ENCODE peak calls at places on chromosomes 6 and 20, in six cellular contexts. One of them, this sample, is unnamed.

GRCh38 chr6:28880894-28881780 is 42.6 kb downstream of the TRIM27 start:
- DNase-seq in CD4-positive, alpha-beta T cell: peak
- DNase-seq in ascending aorta: no peak
- DNase-seq in coronary artery: no peak
- DNase-seq in uterus: peak
- DNase-seq in aorta: peak
- DNase-seq in this sample: peak

GRCh38 chr6:82841309-82841708 is 224.3 kb downstream of the UBE3D start:
- DNase-seq in CD4-positive, alpha-beta T cell: no peak
- DNase-seq in ascending aorta: no peak
- DNase-seq in coronary artery: no peak
- DNase-seq in uterus: no peak
- DNase-seq in aorta: no peak
- DNase-seq in this sample: no peak

GRCh38 chr6:101826678-101827077 is 433.2 kb downstream of the GRIK2 start:
- DNase-seq in CD4-positive, alpha-beta T cell: no peak
- DNase-seq in ascending aorta: no peak
- DNase-seq in coronary artery: no peak
- DNase-seq in uterus: no peak
- DNase-seq in aorta: no peak
- DNase-seq in this sample: no peak

GRCh38 chr20:34708621-34709043 is 4.5 kb downstream of the TP53INP2 start:
- DNase-seq in CD4-positive, alpha-beta T cell: peak
- DNase-seq in ascending aorta: no peak
- DNase-seq in coronary artery: no peak
- DNase-seq in uterus: peak
- DNase-seq in aorta: peak
- DNase-seq in this sample: peak

GRCh38 chr6:78530208-78530607 is 337.1 kb upstream of the IRAK1BP1 start:
- DNase-seq in CD4-positive, alpha-beta T cell: no peak
- DNase-seq in ascending aorta: no peak
- DNase-seq in coronary artery: no peak
- DNase-seq in uterus: no peak
- DNase-seq in aorta: no peak
- DNase-seq in this sample: no peak

GRCh38 chr6:77511860-77512259 is 48.6 kb upstream of the HTR1B start:
- DNase-seq in CD4-positive, alpha-beta T cell: no peak
- DNase-seq in ascending aorta: no peak
- DNase-seq in coronary artery: no peak
- DNase-seq in uterus: no peak
- DNase-seq in aorta: no peak
- DNase-seq in this sample: no peak

GRCh38 chr6:12606616-12607015 is 110.0 kb upstream of the PHACTR1 start:
- DNase-seq in CD4-positive, alpha-beta T cell: no peak
- DNase-seq in ascending aorta: no peak
- DNase-seq in coronary artery: no peak
- DNase-seq in uterus: no peak
- DNase-seq in aorta: no peak
- DNase-seq in this sample: no peak

GRCh38 chr6:43222418-43223059 is 6.7 kb downstream of the DNPH1 start:
- DNase-seq in CD4-positive, alpha-beta T cell: peak
- DNase-seq in ascending aorta: no peak
- DNase-seq in coronary artery: peak
- DNase-seq in uterus: no peak
- DNase-seq in aorta: peak
- DNase-seq in this sample: no peak

GRCh38 chr6:37688088-37688850 is 9.4 kb downstream of the MDGA1 start:
- DNase-seq in CD4-positive, alpha-beta T cell: no peak
- DNase-seq in ascending aorta: no peak
- DNase-seq in coronary artery: no peak
- DNase-seq in uterus: no peak
- DNase-seq in aorta: peak
- DNase-seq in this sample: no peak

GRCh38 chr6:119484598-119484997 is 135.0 kb upstream of the MAN1A1 start:
- DNase-seq in CD4-positive, alpha-beta T cell: no peak
- DNase-seq in ascending aorta: no peak
- DNase-seq in coronary artery: no peak
- DNase-seq in uterus: no peak
- DNase-seq in aorta: no peak
- DNase-seq in this sample: no peak

GRCh38 chr20:53208110-53208908 is 236.2 kb downstream of the TSHZ2 start:
- DNase-seq in CD4-positive, alpha-beta T cell: no peak
- DNase-seq in ascending aorta: no peak
- DNase-seq in coronary artery: no peak
- DNase-seq in uterus: no peak
- DNase-seq in aorta: no peak
- DNase-seq in this sample: no peak

GRCh38 chr6:44256291-44257006 is 879 bp downstream of the SLC35B2 start:
- DNase-seq in CD4-positive, alpha-beta T cell: no peak
- DNase-seq in ascending aorta: no peak
- DNase-seq in coronary artery: no peak
- DNase-seq in uterus: no peak
- DNase-seq in aorta: peak
- DNase-seq in this sample: peak

GRCh38 chr6:44237813-44238433 is 9.0 kb upstream of the HSP90AB1 start:
- DNase-seq in CD4-positive, alpha-beta T cell: peak
- DNase-seq in ascending aorta: peak
- DNase-seq in coronary artery: peak
- DNase-seq in uterus: peak
- DNase-seq in aorta: peak
- DNase-seq in this sample: peak

GRCh38 chr20:60302875-60303274 is 344.7 kb downstream of the CDH26 start:
- DNase-seq in CD4-positive, alpha-beta T cell: no peak
- DNase-seq in ascending aorta: no peak
- DNase-seq in coronary artery: no peak
- DNase-seq in uterus: no peak
- DNase-seq in aorta: no peak
- DNase-seq in this sample: no peak

GRCh38 chr6:151807513-151808330 is at the start of gene ESR1:
- DNase-seq in CD4-positive, alpha-beta T cell: no peak
- DNase-seq in ascending aorta: no peak
- DNase-seq in coronary artery: no peak
- DNase-seq in uterus: peak
- DNase-seq in aorta: peak
- DNase-seq in this sample: peak

GRCh38 chr6:20706293-20707165 is 172.3 kb downstream of the CDKAL1 start:
- DNase-seq in CD4-positive, alpha-beta T cell: no peak
- DNase-seq in ascending aorta: no peak
- DNase-seq in coronary artery: no peak
- DNase-seq in uterus: no peak
- DNase-seq in aorta: no peak
- DNase-seq in this sample: no peak

GRCh38 chr6:71226151-71226550 is 62.5 kb upstream of the OGFRL1 start:
- DNase-seq in CD4-positive, alpha-beta T cell: no peak
- DNase-seq in ascending aorta: no peak
- DNase-seq in coronary artery: no peak
- DNase-seq in uterus: no peak
- DNase-seq in aorta: no peak
- DNase-seq in this sample: no peak

GRCh38 chr6:90574610-90575009 is 12.3 kb downstream of the MAP3K7 start:
- DNase-seq in CD4-positive, alpha-beta T cell: no peak
- DNase-seq in ascending aorta: no peak
- DNase-seq in coronary artery: no peak
- DNase-seq in uterus: no peak
- DNase-seq in aorta: no peak
- DNase-seq in this sample: no peak

GRCh38 chr20:49754596-49754995 is 40.9 kb upstream of the B4GALT5 start:
- DNase-seq in CD4-positive, alpha-beta T cell: no peak
- DNase-seq in ascending aorta: no peak
- DNase-seq in coronary artery: no peak
- DNase-seq in uterus: no peak
- DNase-seq in aorta: no peak
- DNase-seq in this sample: no peak

GRCh38 chr20:24146231-24146634 is 157.7 kb upstream of the GGTLC1 start:
- DNase-seq in CD4-positive, alpha-beta T cell: no peak
- DNase-seq in ascending aorta: no peak
- DNase-seq in coronary artery: no peak
- DNase-seq in uterus: no peak
- DNase-seq in aorta: no peak
- DNase-seq in this sample: peak

GRCh38 chr20:872855-873520 is 39.5 kb downstream of the FAM110A start:
- DNase-seq in CD4-positive, alpha-beta T cell: no peak
- DNase-seq in ascending aorta: no peak
- DNase-seq in coronary artery: no peak
- DNase-seq in uterus: no peak
- DNase-seq in aorta: no peak
- DNase-seq in this sample: no peak

GRCh38 chr6:56909115-56909907 is 45.6 kb upstream of the BEND6 start:
- DNase-seq in CD4-positive, alpha-beta T cell: no peak
- DNase-seq in ascending aorta: no peak
- DNase-seq in coronary artery: no peak
- DNase-seq in uterus: no peak
- DNase-seq in aorta: no peak
- DNase-seq in this sample: no peak

GRCh38 chr20:54624701-54625472 is 149.5 kb downstream of the DOK5 start:
- DNase-seq in CD4-positive, alpha-beta T cell: no peak
- DNase-seq in ascending aorta: no peak
- DNase-seq in coronary artery: no peak
- DNase-seq in uterus: no peak
- DNase-seq in aorta: no peak
- DNase-seq in this sample: no peak

GRCh38 chr6:28356666-28357020 is 6.9 kb downstream of the ZKSCAN3 start:
- DNase-seq in CD4-positive, alpha-beta T cell: no peak
- DNase-seq in ascending aorta: no peak
- DNase-seq in coronary artery: no peak
- DNase-seq in uterus: no peak
- DNase-seq in aorta: no peak
- DNase-seq in this sample: no peak

GRCh38 chr6:44057238-44057930 is 69.9 kb downstream of the MRPL14 start:
- DNase-seq in CD4-positive, alpha-beta T cell: no peak
- DNase-seq in ascending aorta: no peak
- DNase-seq in coronary artery: no peak
- DNase-seq in uterus: peak
- DNase-seq in aorta: no peak
- DNase-seq in this sample: no peak

GRCh38 chr20:48153523-48153922 is 368.2 kb upstream of the SULF2 start:
- DNase-seq in CD4-positive, alpha-beta T cell: no peak
- DNase-seq in ascending aorta: no peak
- DNase-seq in coronary artery: no peak
- DNase-seq in uterus: no peak
- DNase-seq in aorta: no peak
- DNase-seq in this sample: no peak

DNA sequence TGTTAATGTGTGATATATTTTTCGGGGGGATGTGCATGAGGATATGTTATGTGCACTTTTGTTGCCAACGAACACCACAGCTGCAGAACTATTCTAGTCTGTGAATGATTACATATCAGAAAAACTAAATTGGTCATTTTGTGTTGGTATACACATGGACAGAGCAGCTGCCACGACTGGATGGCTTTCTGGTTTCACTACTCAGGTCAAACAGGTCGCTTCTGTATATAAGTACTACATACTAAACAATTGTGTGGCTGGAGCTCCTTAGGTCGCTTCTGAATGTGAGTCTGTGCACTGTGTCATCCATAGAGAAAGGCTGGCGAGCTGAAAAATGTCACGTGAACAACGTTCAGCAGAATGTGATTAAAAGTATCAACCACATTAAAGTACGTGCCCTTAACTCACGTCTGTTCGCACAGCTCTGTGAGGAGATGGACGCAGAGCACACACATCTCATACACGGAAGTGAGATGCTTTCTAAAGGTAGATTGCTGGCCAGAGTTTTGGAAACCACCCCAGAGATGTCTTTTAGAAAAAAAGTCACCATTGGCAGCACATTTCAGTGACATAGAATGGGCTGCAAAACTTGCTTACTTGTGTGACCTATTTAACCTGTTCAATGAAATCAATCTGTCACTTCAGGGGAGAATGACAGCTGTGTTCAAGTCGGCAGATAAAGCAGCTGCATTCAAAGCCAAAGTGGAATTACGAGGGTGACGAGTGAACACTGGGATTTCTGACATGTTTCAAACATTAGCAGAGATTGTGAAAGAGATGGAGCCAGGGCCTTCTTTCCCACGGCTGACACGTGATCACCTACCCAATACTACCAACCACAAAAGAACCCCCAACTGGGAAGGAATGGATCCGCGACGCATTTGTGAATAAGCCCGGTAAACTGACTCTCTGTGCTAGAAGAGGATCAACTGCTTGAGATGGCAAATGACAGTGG is 176.6 kb downstream of the PDE10A start:
- DNase-seq in CD4-positive, alpha-beta T cell: no peak
- DNase-seq in ascending aorta: no peak
- DNase-seq in coronary artery: no peak
- DNase-seq in uterus: no peak
- DNase-seq in aorta: no peak
- DNase-seq in this sample: no peak
- H3K27ac ChIP-seq in CD4-positive, alpha-beta T cell: no peak
- H3K27ac ChIP-seq in ascending aorta: no peak
- H3K27ac ChIP-seq in coronary artery: no peak
- H3K27ac ChIP-seq in uterus: no peak
- H3K27ac ChIP-seq in aorta: no peak
- H3K27ac ChIP-seq in this sample: no peak

GRCh38 chr6:110020888-110021287 is 42.8 kb downstream of the GPR6 start:
- DNase-seq in CD4-positive, alpha-beta T cell: no peak
- DNase-seq in ascending aorta: no peak
- DNase-seq in coronary artery: no peak
- DNase-seq in uterus: no peak
- DNase-seq in aorta: no peak
- DNase-seq in this sample: no peak
- H3K27ac ChIP-seq in CD4-positive, alpha-beta T cell: no peak
- H3K27ac ChIP-seq in ascending aorta: no peak
- H3K27ac ChIP-seq in coronary artery: no peak
- H3K27ac ChIP-seq in uterus: no peak
- H3K27ac ChIP-seq in aorta: no peak
- H3K27ac ChIP-seq in this sample: no peak

GRCh38 chr6:104689551-104690205 is 170.0 kb downstream of the HACE1 start:
- DNase-seq in CD4-positive, alpha-beta T cell: no peak
- DNase-seq in ascending aorta: no peak
- DNase-seq in coronary artery: no peak
- DNase-seq in uterus: no peak
- DNase-seq in aorta: no peak
- DNase-seq in this sample: no peak
- H3K27ac ChIP-seq in CD4-positive, alpha-beta T cell: no peak
- H3K27ac ChIP-seq in ascending aorta: no peak
- H3K27ac ChIP-seq in coronary artery: no peak
- H3K27ac ChIP-seq in uterus: no peak
- H3K27ac ChIP-seq in aorta: no peak
- H3K27ac ChIP-seq in this sample: no peak

DNA sequence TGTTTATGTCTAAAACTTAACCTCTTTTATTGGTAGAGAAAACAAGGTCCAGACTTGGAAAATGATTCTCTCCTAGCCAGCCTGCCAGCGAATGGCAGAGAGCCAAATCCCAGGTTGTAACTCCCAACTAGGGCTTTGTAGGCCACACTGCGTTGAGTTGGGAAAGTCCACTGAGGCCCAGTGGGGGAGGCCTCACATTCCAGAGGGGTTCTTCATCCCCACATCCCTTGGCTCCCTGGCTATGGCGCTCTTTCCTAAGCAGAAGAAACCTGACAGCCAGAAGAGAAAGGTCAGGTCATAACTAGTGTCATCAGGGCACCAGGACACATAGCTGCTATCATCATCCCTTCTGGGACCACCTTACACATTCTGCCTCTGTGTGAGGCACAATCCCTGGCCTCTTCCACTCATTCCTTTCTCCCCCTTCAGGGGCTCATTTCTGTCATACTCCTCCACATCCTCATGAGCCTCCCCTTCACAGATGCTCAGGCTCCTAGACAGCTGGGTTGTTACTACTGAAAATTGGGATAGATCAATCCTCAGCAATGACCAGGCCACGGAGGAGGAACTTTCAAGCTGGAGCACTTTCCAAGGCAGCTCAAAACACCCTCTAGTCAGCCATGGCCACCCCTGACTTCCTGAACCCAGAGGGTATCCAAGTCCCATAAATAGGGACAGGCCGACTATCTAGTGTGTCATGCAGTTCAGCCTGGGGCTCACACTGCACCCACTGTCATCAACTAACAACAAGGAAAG is 48.6 kb downstream of the TCP11 start:
- DNase-seq in CD4-positive, alpha-beta T cell: no peak
- DNase-seq in ascending aorta: no peak
- DNase-seq in coronary artery: peak
- DNase-seq in uterus: peak
- DNase-seq in aorta: peak
- DNase-seq in this sample: no peak
- H3K27ac ChIP-seq in CD4-positive, alpha-beta T cell: no peak
- H3K27ac ChIP-seq in ascending aorta: peak
- H3K27ac ChIP-seq in coronary artery: peak
- H3K27ac ChIP-seq in uterus: peak
- H3K27ac ChIP-seq in aorta: peak
- H3K27ac ChIP-seq in this sample: no peak